ENCODE peak calls at places on chromosomes 6 and 20, in six cellular contexts. S, W, C, Y, R and N are unnamed samples.

GRCh38 chr6:5766260-5766659 is 240.5 kb downstream of the NRN1 start:
- DNase-seq in S (no peak), R (no peak), C (no peak), W (no peak), Y (no peak), N (no peak)

GRCh38 chr6:152453421-152453820 is 183.7 kb downstream of the SYNE1 start:
- DNase-seq in R (no peak), Y (no peak), S (no peak), W (no peak), C (no peak), N (no peak)

GRCh38 chr20:7936735-7937078 is 3.6 kb downstream of the HAO1 start:
- DNase-seq in S (no peak), C (no peak), W (no peak), Y (no peak), R (no peak), N (no peak)

GRCh38 chr6:52779237-52779636 is 16.0 kb upstream of the GSTA2 start:
- DNase-seq in C (no peak), R (no peak), Y (no peak), W (no peak), S (no peak), N (no peak)

GRCh38 chr6:133918208-133918930 is 29.5 kb downstream of the TCF21 start:
- DNase-seq in Y (no peak), W (no peak), S (no peak), R (no peak), C (no peak), N (no peak)

GRCh38 chr20:20450461-20451027 is 82.6 kb downstream of the INSM1 start:
- DNase-seq in S (no peak), Y (no peak), R (no peak), C (peak), W (no peak), N (no peak)

GRCh38 chr20:58772786-58773185 is 77.9 kb downstream of the GNAS-AS1 start:
- DNase-seq in W (no peak), S (no peak), Y (no peak), C (no peak), R (no peak), N (no peak)

GRCh38 chr6:115016593-115016992 is 673.8 kb upstream of the HS3ST5 start:
- DNase-seq in S (no peak), C (no peak), R (no peak), Y (no peak), W (no peak), N (no peak)

GRCh38 chr6:38588631-38589366 is 50.9 kb downstream of the BTBD9 start:
- DNase-seq in Y (peak), R (no peak), W (peak), S (no peak), C (no peak), N (no peak)

GRCh38 chr6:144347447-144347758 is 62.3 kb downstream of the UTRN start:
- DNase-seq in R (no peak), Y (no peak), W (no peak), C (no peak), S (no peak), N (no peak)

GRCh38 chr20:10316582-10316981 is 98.0 kb downstream of the SNAP25 start:
- DNase-seq in R (peak), C (no peak), W (no peak), S (no peak), Y (no peak), N (no peak)

GRCh38 chr6:137033828-137034227 is 10.9 kb downstream of the IL20RA start:
- DNase-seq in S (no peak), C (no peak), Y (no peak), R (peak), W (peak), N (no peak)

GRCh38 chr6:139881728-139882211 is 507.3 kb upstream of the CITED2 start:
- DNase-seq in R (peak), Y (no peak), S (no peak), W (peak), C (peak), N (peak)

GRCh38 chr20:44284032-44284431 is 27.0 kb downstream of the FITM2 start:
- DNase-seq in C (no peak), W (no peak), Y (no peak), R (no peak), S (no peak), N (no peak)

GRCh38 chr6:95865857-95866256 is 149.9 kb upstream of the FUT9 start:
- DNase-seq in R (no peak), C (no peak), S (no peak), Y (no peak), W (no peak), N (no peak)

GRCh38 chr6:27280064-27280539 is 32.0 kb downstream of the POM121L2 start:
- DNase-seq in C (no peak), R (peak), Y (peak), S (no peak), W (peak), N (peak)

GRCh38 chr20:33830371-33830770 is 19.2 kb downstream of the CHMP4B start:
- DNase-seq in R (no peak), W (no peak), Y (no peak), C (no peak), S (no peak), N (no peak)

GRCh38 chr20:39137299-39137698 is 175.2 kb downstream of the DHX35 start:
- DNase-seq in Y (no peak), S (no peak), R (no peak), W (no peak), C (no peak), N (no peak)

GRCh38 chr20:32902456-32903420 is 44.0 kb downstream of the EFCAB8 start:
- DNase-seq in Y (peak), W (peak), C (peak), S (no peak), R (peak), N (peak)

GRCh38 chr6:167706313-167707109 is 120.2 kb upstream of the AFDN start:
- DNase-seq in C (no peak), W (no peak), S (no peak), Y (no peak), R (peak), N (no peak)